ENCODE peak calls at places on chromosomes 11 and 22, in seven cellular contexts. One of them, this sample, is unnamed.

GRCh38 chr22:30247561-30247960 is 1.0 kb upstream of the LIF start:
- DNase-seq in EL: no peak
- DNase-seq in fibroblast of mammary gland: no peak
- DNase-seq in NCI-H1436: no peak
- DNase-seq in CD8-positive, alpha-beta T cell: no peak
- DNase-seq in ELF-1: no peak
- DNase-seq in iPS DF 19.7: no peak
- DNase-seq in this sample: no peak

GRCh38 chr11:110186456-110186855 is 93.3 kb downstream of the ZC3H12C start:
- DNase-seq in EL: no peak
- DNase-seq in fibroblast of mammary gland: no peak
- DNase-seq in NCI-H1436: no peak
- DNase-seq in CD8-positive, alpha-beta T cell: no peak
- DNase-seq in ELF-1: no peak
- DNase-seq in iPS DF 19.7: no peak
- DNase-seq in this sample: no peak

GRCh38 chr11:1194977-1195689 is 27.7 kb upstream of the MUC5B start:
- DNase-seq in EL: no peak
- DNase-seq in fibroblast of mammary gland: no peak
- DNase-seq in NCI-H1436: no peak
- DNase-seq in CD8-positive, alpha-beta T cell: no peak
- DNase-seq in ELF-1: no peak
- DNase-seq in iPS DF 19.7: no peak
- DNase-seq in this sample: no peak

GRCh38 chr22:32810241-32811133 is 9.0 kb downstream of the TIMP3 start:
- DNase-seq in EL: no peak
- DNase-seq in fibroblast of mammary gland: no peak
- DNase-seq in NCI-H1436: no peak
- DNase-seq in CD8-positive, alpha-beta T cell: no peak
- DNase-seq in ELF-1: peak
- DNase-seq in iPS DF 19.7: no peak
- DNase-seq in this sample: no peak

GRCh38 chr11:19954899-19955298 is 205.4 kb downstream of the DBX1 start:
- DNase-seq in EL: peak
- DNase-seq in fibroblast of mammary gland: peak
- DNase-seq in NCI-H1436: no peak
- DNase-seq in CD8-positive, alpha-beta T cell: no peak
- DNase-seq in ELF-1: no peak
- DNase-seq in iPS DF 19.7: no peak
- DNase-seq in this sample: no peak

GRCh38 chr11:125345706-125346561 is 150.1 kb downstream of the FEZ1 start:
- DNase-seq in EL: peak
- DNase-seq in fibroblast of mammary gland: peak
- DNase-seq in NCI-H1436: no peak
- DNase-seq in CD8-positive, alpha-beta T cell: no peak
- DNase-seq in ELF-1: peak
- DNase-seq in iPS DF 19.7: no peak
- DNase-seq in this sample: peak

GRCh38 chr22:48968201-48968959 is 859.3 kb downstream of the BRD1 start:
- DNase-seq in EL: no peak
- DNase-seq in fibroblast of mammary gland: no peak
- DNase-seq in NCI-H1436: peak
- DNase-seq in CD8-positive, alpha-beta T cell: no peak
- DNase-seq in ELF-1: peak
- DNase-seq in iPS DF 19.7: no peak
- DNase-seq in this sample: no peak

GRCh38 chr11:116990061-116990473 is 108.2 kb downstream of the SIK3 start:
- DNase-seq in EL: peak
- DNase-seq in fibroblast of mammary gland: peak
- DNase-seq in NCI-H1436: no peak
- DNase-seq in CD8-positive, alpha-beta T cell: no peak
- DNase-seq in ELF-1: no peak
- DNase-seq in iPS DF 19.7: no peak
- DNase-seq in this sample: no peak

GRCh38 chr11:61698173-61698965 is 18.2 kb downstream of the DAGLA start:
- DNase-seq in EL: no peak
- DNase-seq in fibroblast of mammary gland: no peak
- DNase-seq in NCI-H1436: no peak
- DNase-seq in CD8-positive, alpha-beta T cell: no peak
- DNase-seq in ELF-1: no peak
- DNase-seq in iPS DF 19.7: no peak
- DNase-seq in this sample: no peak

GRCh38 chr11:60377737-60378136 is 595 bp upstream of the MS4A7 start:
- DNase-seq in EL: no peak
- DNase-seq in fibroblast of mammary gland: no peak
- DNase-seq in NCI-H1436: no peak
- DNase-seq in CD8-positive, alpha-beta T cell: no peak
- DNase-seq in ELF-1: no peak
- DNase-seq in iPS DF 19.7: no peak
- DNase-seq in this sample: no peak

GRCh38 chr11:47127213-47127612 is 49.5 kb downstream of the ARFGAP2 start:
- DNase-seq in EL: no peak
- DNase-seq in fibroblast of mammary gland: no peak
- DNase-seq in NCI-H1436: peak
- DNase-seq in CD8-positive, alpha-beta T cell: no peak
- DNase-seq in ELF-1: no peak
- DNase-seq in iPS DF 19.7: no peak
- DNase-seq in this sample: no peak

GRCh38 chr11:65242389-65242788 is 19.4 kb upstream of the POLA2 start:
- DNase-seq in EL: no peak
- DNase-seq in fibroblast of mammary gland: no peak
- DNase-seq in NCI-H1436: no peak
- DNase-seq in CD8-positive, alpha-beta T cell: no peak
- DNase-seq in ELF-1: no peak
- DNase-seq in iPS DF 19.7: no peak
- DNase-seq in this sample: no peak

GRCh38 chr22:40406063-40406890 is 35.9 kb downstream of the SGSM3 start:
- DNase-seq in EL: no peak
- DNase-seq in fibroblast of mammary gland: no peak
- DNase-seq in NCI-H1436: no peak
- DNase-seq in CD8-positive, alpha-beta T cell: no peak
- DNase-seq in ELF-1: no peak
- DNase-seq in iPS DF 19.7: no peak
- DNase-seq in this sample: no peak

GRCh38 chr11:48122656-48123055 is 94.0 kb upstream of the OR4B1 start:
- DNase-seq in EL: no peak
- DNase-seq in fibroblast of mammary gland: no peak
- DNase-seq in NCI-H1436: no peak
- DNase-seq in CD8-positive, alpha-beta T cell: no peak
- DNase-seq in ELF-1: no peak
- DNase-seq in iPS DF 19.7: no peak
- DNase-seq in this sample: no peak

GRCh38 chr11:64359712-64360402 is 895 bp downstream of the RPS6KA4 start:
- DNase-seq in EL: no peak
- DNase-seq in fibroblast of mammary gland: no peak
- DNase-seq in NCI-H1436: no peak
- DNase-seq in CD8-positive, alpha-beta T cell: no peak
- DNase-seq in ELF-1: no peak
- DNase-seq in iPS DF 19.7: no peak
- DNase-seq in this sample: no peak

GRCh38 chr22:44846726-44847275 is 94.4 kb downstream of the ARHGAP8 start:
- DNase-seq in EL: no peak
- DNase-seq in fibroblast of mammary gland: no peak
- DNase-seq in NCI-H1436: no peak
- DNase-seq in CD8-positive, alpha-beta T cell: no peak
- DNase-seq in ELF-1: no peak
- DNase-seq in iPS DF 19.7: no peak
- DNase-seq in this sample: no peak

GRCh38 chr11:134882141-134882540 is 470.1 kb upstream of the B3GAT1 start:
- DNase-seq in EL: no peak
- DNase-seq in fibroblast of mammary gland: no peak
- DNase-seq in NCI-H1436: no peak
- DNase-seq in CD8-positive, alpha-beta T cell: no peak
- DNase-seq in ELF-1: no peak
- DNase-seq in iPS DF 19.7: no peak
- DNase-seq in this sample: no peak

GRCh38 chr11:17649696-17650600 is 69.4 kb upstream of the MYOD1 start:
- DNase-seq in EL: peak
- DNase-seq in fibroblast of mammary gland: peak
- DNase-seq in NCI-H1436: no peak
- DNase-seq in CD8-positive, alpha-beta T cell: no peak
- DNase-seq in ELF-1: no peak
- DNase-seq in iPS DF 19.7: no peak
- DNase-seq in this sample: no peak

GRCh38 chr11:124277809-124278208 is 21.6 kb downstream of the OR8G5 start:
- DNase-seq in EL: no peak
- DNase-seq in fibroblast of mammary gland: no peak
- DNase-seq in NCI-H1436: no peak
- DNase-seq in CD8-positive, alpha-beta T cell: no peak
- DNase-seq in ELF-1: peak
- DNase-seq in iPS DF 19.7: no peak
- DNase-seq in this sample: no peak

GRCh38 chr22:46119729-46120419 is 30.5 kb upstream of the PPARA start:
- DNase-seq in EL: peak
- DNase-seq in fibroblast of mammary gland: peak
- DNase-seq in NCI-H1436: no peak
- DNase-seq in CD8-positive, alpha-beta T cell: no peak
- DNase-seq in ELF-1: no peak
- DNase-seq in iPS DF 19.7: no peak
- DNase-seq in this sample: no peak

GRCh38 chr22:46514592-46515207 is 22.7 kb downstream of the CELSR1 start:
- DNase-seq in EL: peak
- DNase-seq in fibroblast of mammary gland: peak
- DNase-seq in NCI-H1436: no peak
- DNase-seq in CD8-positive, alpha-beta T cell: no peak
- DNase-seq in ELF-1: no peak
- DNase-seq in iPS DF 19.7: no peak
- DNase-seq in this sample: no peak